ENCODE peak calls at places on chromosomes 12 and 14, in ten cellular contexts. One of them, this sample, is unnamed.

GRCh38 chr14:79161576-79161975 is 991.4 kb downstream of the NRXN3 start:
- DNase-seq in natural killer cell: no peak
- DNase-seq in nephron progenitor cell: peak
- DNase-seq in dorsolateral prefrontal cortex: no peak
- DNase-seq in keratinocyte: no peak
- DNase-seq in GM20000: no peak
- DNase-seq in cardiac fibroblast: peak
- DNase-seq in lower lobe of right lung: no peak
- DNase-seq in endothelial cell: peak
- DNase-seq in colonic mucosa: no peak
- DNase-seq in this sample: no peak

GRCh38 chr12:116317986-116318737 is 40.7 kb upstream of the MED13L start:
- DNase-seq in natural killer cell: no peak
- DNase-seq in nephron progenitor cell: no peak
- DNase-seq in dorsolateral prefrontal cortex: no peak
- DNase-seq in keratinocyte: no peak
- DNase-seq in GM20000: no peak
- DNase-seq in cardiac fibroblast: no peak
- DNase-seq in lower lobe of right lung: peak
- DNase-seq in endothelial cell: no peak
- DNase-seq in colonic mucosa: no peak
- DNase-seq in this sample: no peak

GRCh38 chr14:29037428-29037827 is 270.8 kb downstream of the FOXG1 start:
- DNase-seq in natural killer cell: no peak
- DNase-seq in nephron progenitor cell: no peak
- DNase-seq in dorsolateral prefrontal cortex: no peak
- DNase-seq in keratinocyte: no peak
- DNase-seq in GM20000: no peak
- DNase-seq in cardiac fibroblast: no peak
- DNase-seq in lower lobe of right lung: no peak
- DNase-seq in endothelial cell: no peak
- DNase-seq in colonic mucosa: no peak
- DNase-seq in this sample: no peak

GRCh38 chr14:31382221-31382620 is 38.1 kb downstream of the HEATR5A start:
- DNase-seq in natural killer cell: no peak
- DNase-seq in nephron progenitor cell: no peak
- DNase-seq in dorsolateral prefrontal cortex: no peak
- DNase-seq in keratinocyte: no peak
- DNase-seq in GM20000: no peak
- DNase-seq in cardiac fibroblast: no peak
- DNase-seq in lower lobe of right lung: no peak
- DNase-seq in endothelial cell: no peak
- DNase-seq in colonic mucosa: no peak
- DNase-seq in this sample: no peak

GRCh38 chr14:88974991-88975835 is 150.8 kb downstream of the TTC8 start:
- DNase-seq in natural killer cell: no peak
- DNase-seq in nephron progenitor cell: no peak
- DNase-seq in dorsolateral prefrontal cortex: no peak
- DNase-seq in keratinocyte: no peak
- DNase-seq in GM20000: no peak
- DNase-seq in cardiac fibroblast: peak
- DNase-seq in lower lobe of right lung: no peak
- DNase-seq in endothelial cell: no peak
- DNase-seq in colonic mucosa: peak
- DNase-seq in this sample: no peak

GRCh38 chr12:87603727-87604126 is 425.5 kb downstream of the C12orf50 start:
- DNase-seq in natural killer cell: no peak
- DNase-seq in nephron progenitor cell: no peak
- DNase-seq in dorsolateral prefrontal cortex: no peak
- DNase-seq in keratinocyte: no peak
- DNase-seq in GM20000: no peak
- DNase-seq in cardiac fibroblast: no peak
- DNase-seq in lower lobe of right lung: no peak
- DNase-seq in endothelial cell: no peak
- DNase-seq in colonic mucosa: no peak
- DNase-seq in this sample: no peak

GRCh38 chr12:5189173-5189572 is 145.5 kb downstream of the KCNA5 start:
- DNase-seq in natural killer cell: no peak
- DNase-seq in nephron progenitor cell: no peak
- DNase-seq in dorsolateral prefrontal cortex: no peak
- DNase-seq in keratinocyte: no peak
- DNase-seq in GM20000: no peak
- DNase-seq in cardiac fibroblast: no peak
- DNase-seq in lower lobe of right lung: no peak
- DNase-seq in endothelial cell: no peak
- DNase-seq in colonic mucosa: no peak
- DNase-seq in this sample: no peak

GRCh38 chr14:89797148-89797547 is 157.4 kb downstream of the EFCAB11 start:
- DNase-seq in natural killer cell: no peak
- DNase-seq in nephron progenitor cell: no peak
- DNase-seq in dorsolateral prefrontal cortex: no peak
- DNase-seq in keratinocyte: no peak
- DNase-seq in GM20000: peak
- DNase-seq in cardiac fibroblast: no peak
- DNase-seq in lower lobe of right lung: no peak
- DNase-seq in endothelial cell: no peak
- DNase-seq in colonic mucosa: no peak
- DNase-seq in this sample: no peak

GRCh38 chr14:77053046-77053841 is 24.7 kb upstream of the IRF2BPL start:
- DNase-seq in natural killer cell: peak
- DNase-seq in nephron progenitor cell: peak
- DNase-seq in dorsolateral prefrontal cortex: peak
- DNase-seq in keratinocyte: no peak
- DNase-seq in GM20000: peak
- DNase-seq in cardiac fibroblast: peak
- DNase-seq in lower lobe of right lung: peak
- DNase-seq in endothelial cell: peak
- DNase-seq in colonic mucosa: peak
- DNase-seq in this sample: peak

GRCh38 chr14:81144811-81145598 is 75.8 kb downstream of the GTF2A1 start:
- DNase-seq in natural killer cell: no peak
- DNase-seq in nephron progenitor cell: no peak
- DNase-seq in dorsolateral prefrontal cortex: no peak
- DNase-seq in keratinocyte: no peak
- DNase-seq in GM20000: no peak
- DNase-seq in cardiac fibroblast: no peak
- DNase-seq in lower lobe of right lung: no peak
- DNase-seq in endothelial cell: no peak
- DNase-seq in colonic mucosa: no peak
- DNase-seq in this sample: no peak

GRCh38 chr12:1318327-1319031 is 275.9 kb downstream of the FBXL14 start:
- DNase-seq in natural killer cell: no peak
- DNase-seq in nephron progenitor cell: peak
- DNase-seq in dorsolateral prefrontal cortex: peak
- DNase-seq in keratinocyte: no peak
- DNase-seq in GM20000: no peak
- DNase-seq in cardiac fibroblast: peak
- DNase-seq in lower lobe of right lung: no peak
- DNase-seq in endothelial cell: no peak
- DNase-seq in colonic mucosa: peak
- DNase-seq in this sample: no peak

DNA sequence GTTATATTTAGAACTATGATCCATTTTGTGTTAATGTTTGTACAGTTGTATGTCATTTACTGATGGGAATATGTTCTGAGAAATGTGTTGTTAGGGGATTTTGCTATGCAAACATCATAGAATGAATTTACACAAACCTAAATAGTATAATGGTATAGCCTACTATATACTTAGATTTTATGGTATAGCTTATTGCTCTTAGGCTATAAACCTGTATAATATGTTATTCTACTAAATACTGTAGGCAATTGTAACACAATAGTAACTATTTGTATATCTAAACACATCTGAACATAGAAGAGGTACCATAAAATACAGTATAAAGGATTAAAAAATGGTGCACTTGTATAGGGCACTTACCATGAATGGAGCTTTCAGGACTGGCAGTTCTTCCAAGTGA is 105.4 kb upstream of the GRIN2B start:
- DNase-seq in natural killer cell: no peak
- DNase-seq in nephron progenitor cell: no peak
- DNase-seq in dorsolateral prefrontal cortex: no peak
- DNase-seq in keratinocyte: no peak
- DNase-seq in GM20000: no peak
- DNase-seq in cardiac fibroblast: no peak
- DNase-seq in lower lobe of right lung: no peak
- DNase-seq in endothelial cell: no peak
- DNase-seq in colonic mucosa: no peak
- DNase-seq in this sample: no peak
- TF ChIP-seq CTCF in natural killer cell: no peak
- TF ChIP-seq CTCF in nephron progenitor cell: no peak
- TF ChIP-seq CTCF in dorsolateral prefrontal cortex: no peak
- TF ChIP-seq CTCF in keratinocyte: no peak
- TF ChIP-seq CTCF in GM20000: no peak
- TF ChIP-seq CTCF in cardiac fibroblast: no peak
- TF ChIP-seq CTCF in lower lobe of right lung: no peak
- TF ChIP-seq CTCF in endothelial cell: no peak
- TF ChIP-seq CTCF in colonic mucosa: no peak
- TF ChIP-seq CTCF in this sample: no peak

DNA sequence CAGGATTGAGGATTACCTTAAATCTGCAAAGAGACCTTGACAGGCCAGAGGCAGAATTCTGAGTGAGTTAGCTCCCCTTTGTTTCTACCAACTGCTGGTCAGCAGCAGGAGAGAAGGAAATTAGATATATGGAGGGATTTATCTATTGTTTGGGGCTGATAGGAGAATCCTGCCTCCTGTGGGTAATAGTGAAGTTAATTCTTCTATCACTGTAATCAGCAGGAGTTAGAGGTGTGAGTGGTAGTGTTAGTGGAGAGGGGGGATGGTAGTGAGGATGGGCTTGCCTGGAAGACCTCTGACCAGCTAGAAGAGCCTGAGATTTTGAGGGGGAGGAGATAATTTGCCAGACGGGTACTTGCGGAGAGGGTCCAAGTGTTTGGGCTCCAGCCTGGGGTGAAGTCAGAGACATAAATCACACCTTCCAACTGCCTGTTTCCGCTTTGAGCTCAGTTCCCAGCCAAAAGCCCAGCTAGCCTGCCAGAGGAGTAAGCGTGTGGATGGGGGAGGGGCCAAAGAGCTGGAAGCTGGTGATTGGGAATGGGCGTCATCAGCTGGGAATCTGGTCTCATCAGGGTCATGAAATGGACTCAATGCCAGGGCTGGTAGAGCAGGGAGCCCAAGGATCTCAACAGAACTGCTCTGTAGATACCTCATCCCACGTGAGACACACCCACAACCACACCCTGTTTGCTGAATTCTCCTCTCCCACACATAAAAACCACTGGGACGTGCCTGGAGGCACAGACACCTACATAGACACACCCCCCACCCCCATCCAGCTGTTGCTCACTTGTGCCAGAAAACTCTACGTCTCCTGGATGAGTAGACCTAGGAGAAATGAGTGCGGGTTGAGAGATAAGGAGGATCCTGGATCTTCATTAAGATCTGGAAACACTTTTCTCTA is 13.1 kb upstream of the ITGA5 start:
- DNase-seq in natural killer cell: no peak
- DNase-seq in nephron progenitor cell: peak
- DNase-seq in dorsolateral prefrontal cortex: no peak
- DNase-seq in keratinocyte: peak
- DNase-seq in GM20000: no peak
- DNase-seq in cardiac fibroblast: peak
- DNase-seq in lower lobe of right lung: no peak
- DNase-seq in endothelial cell: peak
- DNase-seq in colonic mucosa: peak
- DNase-seq in this sample: no peak
- TF ChIP-seq CTCF in natural killer cell: no peak
- TF ChIP-seq CTCF in nephron progenitor cell: no peak
- TF ChIP-seq CTCF in dorsolateral prefrontal cortex: no peak
- TF ChIP-seq CTCF in keratinocyte: no peak
- TF ChIP-seq CTCF in GM20000: no peak
- TF ChIP-seq CTCF in cardiac fibroblast: no peak
- TF ChIP-seq CTCF in lower lobe of right lung: no peak
- TF ChIP-seq CTCF in endothelial cell: no peak
- TF ChIP-seq CTCF in colonic mucosa: no peak
- TF ChIP-seq CTCF in this sample: no peak

DNA sequence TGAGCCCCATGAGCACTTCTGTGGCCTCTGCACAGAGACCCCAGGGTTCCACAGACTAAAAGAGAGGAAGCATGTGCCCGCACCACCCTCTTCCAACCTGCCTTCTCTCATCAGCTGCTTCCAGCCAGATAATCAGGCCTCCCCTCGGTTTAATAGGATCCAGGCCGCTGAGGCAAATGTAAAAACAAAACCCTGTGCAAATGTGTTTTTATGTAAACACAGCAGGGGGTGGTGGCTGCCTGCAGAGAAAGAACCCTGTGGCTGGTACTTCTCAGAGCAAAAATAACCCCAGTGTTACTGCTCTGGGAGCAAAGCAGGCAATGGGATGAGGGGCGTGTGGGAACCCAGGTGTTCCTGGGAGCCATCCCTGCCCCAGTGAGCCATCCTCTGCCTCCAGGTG is 46.2 kb downstream of the WSCD2 start:
- DNase-seq in natural killer cell: no peak
- DNase-seq in nephron progenitor cell: no peak
- DNase-seq in dorsolateral prefrontal cortex: no peak
- DNase-seq in keratinocyte: no peak
- DNase-seq in GM20000: no peak
- DNase-seq in cardiac fibroblast: no peak
- DNase-seq in lower lobe of right lung: no peak
- DNase-seq in endothelial cell: no peak
- DNase-seq in colonic mucosa: no peak
- DNase-seq in this sample: no peak
- TF ChIP-seq CTCF in natural killer cell: no peak
- TF ChIP-seq CTCF in nephron progenitor cell: no peak
- TF ChIP-seq CTCF in dorsolateral prefrontal cortex: no peak
- TF ChIP-seq CTCF in keratinocyte: no peak
- TF ChIP-seq CTCF in GM20000: no peak
- TF ChIP-seq CTCF in cardiac fibroblast: no peak
- TF ChIP-seq CTCF in lower lobe of right lung: no peak
- TF ChIP-seq CTCF in endothelial cell: no peak
- TF ChIP-seq CTCF in colonic mucosa: no peak
- TF ChIP-seq CTCF in this sample: no peak

DNA sequence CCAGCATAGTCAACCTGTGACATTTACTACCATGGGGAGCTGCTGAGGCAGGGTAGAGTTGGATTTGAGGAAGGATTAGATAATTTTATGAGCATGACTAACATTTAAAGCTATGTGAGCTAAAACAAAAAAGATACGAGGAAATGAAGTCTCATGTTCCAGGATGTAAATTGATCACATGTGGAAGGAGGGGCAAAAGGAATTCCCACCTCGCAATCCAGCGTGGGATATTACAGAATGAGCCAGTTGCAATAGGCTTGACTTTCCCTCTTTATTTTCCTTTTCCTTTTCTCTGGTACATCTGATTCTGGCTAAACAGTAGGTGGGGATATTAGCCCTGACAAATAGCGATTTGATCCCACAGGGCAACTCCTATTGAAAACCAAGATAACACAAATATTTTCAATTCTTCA is 214.9 kb upstream of the HMGA2 start:
- DNase-seq in natural killer cell: no peak
- DNase-seq in nephron progenitor cell: no peak
- DNase-seq in dorsolateral prefrontal cortex: no peak
- DNase-seq in keratinocyte: no peak
- DNase-seq in GM20000: no peak
- DNase-seq in cardiac fibroblast: peak
- DNase-seq in lower lobe of right lung: no peak
- DNase-seq in endothelial cell: no peak
- DNase-seq in colonic mucosa: no peak
- DNase-seq in this sample: no peak
- TF ChIP-seq CTCF in natural killer cell: no peak
- TF ChIP-seq CTCF in nephron progenitor cell: no peak
- TF ChIP-seq CTCF in dorsolateral prefrontal cortex: no peak
- TF ChIP-seq CTCF in keratinocyte: no peak
- TF ChIP-seq CTCF in GM20000: no peak
- TF ChIP-seq CTCF in cardiac fibroblast: peak
- TF ChIP-seq CTCF in lower lobe of right lung: no peak
- TF ChIP-seq CTCF in endothelial cell: no peak
- TF ChIP-seq CTCF in colonic mucosa: no peak
- TF ChIP-seq CTCF in this sample: no peak

GRCh38 chr14:50340945-50341344 is 28.8 kb downstream of the DMAC2L start:
- DNase-seq in natural killer cell: no peak
- DNase-seq in nephron progenitor cell: peak
- DNase-seq in dorsolateral prefrontal cortex: no peak
- DNase-seq in keratinocyte: no peak
- DNase-seq in GM20000: no peak
- DNase-seq in cardiac fibroblast: no peak
- DNase-seq in lower lobe of right lung: no peak
- DNase-seq in endothelial cell: no peak
- DNase-seq in colonic mucosa: no peak
- DNase-seq in this sample: no peak
- TF ChIP-seq CTCF in natural killer cell: no peak
- TF ChIP-seq CTCF in nephron progenitor cell: no peak
- TF ChIP-seq CTCF in dorsolateral prefrontal cortex: no peak
- TF ChIP-seq CTCF in keratinocyte: no peak
- TF ChIP-seq CTCF in GM20000: no peak
- TF ChIP-seq CTCF in cardiac fibroblast: peak
- TF ChIP-seq CTCF in lower lobe of right lung: no peak
- TF ChIP-seq CTCF in endothelial cell: no peak
- TF ChIP-seq CTCF in colonic mucosa: no peak
- TF ChIP-seq CTCF in this sample: no peak

This sample was measured in activated B cell treated with CpG ODN at 0.5 μM for 24 hours.